ENCODE peak calls at places on chromosome 12, in seven cellular contexts. V is activated CD4-positive, alpha-beta T cell treated with anti-CD3 and anti-CD28 coated beads, Interleukin-2, amount 10 ng/mL, durations not matched to agents 7 days and 5 days; F is foreskin keratinocyte; I is RKO; G is posterior cingulate gyrus; L is NCI-H1105 treated with DMSO at 0.1 percent for 48 hours; T is AG04450. A is an unnamed sample.

GRCh38 chr12:7075518-7075917 is 15.0 kb downstream of the C1S start:
- DNase-seq in V (no peak), F (no peak), I (no peak), G (no peak), L (no peak), T (no peak), A (peak)

GRCh38 chr12:59651230-59651920 is 55.5 kb downstream of the SLC16A7 start:
- DNase-seq in V (no peak), F (peak), I (no peak), G (no peak), L (no peak), T (no peak), A (peak)

GRCh38 chr12:26791328-26791791 is 41.6 kb downstream of the ITPR2 start:
- DNase-seq in V (no peak), F (no peak), I (no peak), G (no peak), L (no peak), T (no peak), A (peak)

GRCh38 chr12:45343269-45344051 is 127.6 kb downstream of the ANO6 start:
- DNase-seq in V (no peak), F (peak), I (peak), G (no peak), L (no peak), T (no peak), A (peak)

GRCh38 chr12:109677323-109677722 is 36.3 kb upstream of the FAM222A start:
- DNase-seq in V (no peak), F (no peak), I (no peak), G (no peak), L (peak), T (no peak), A (no peak)

GRCh38 chr12:115975411-115975810 is 302.1 kb downstream of the MED13L start:
- DNase-seq in V (no peak), F (no peak), I (no peak), G (no peak), L (no peak), T (no peak), A (no peak)

GRCh38 chr12:1103051-1103450 is 112.0 kb downstream of the ERC1 start:
- DNase-seq in V (no peak), F (no peak), I (no peak), G (no peak), L (no peak), T (no peak), A (no peak)

GRCh38 chr12:3712209-3712992 is 40.5 kb downstream of the CRACR2A start:
- DNase-seq in V (no peak), F (no peak), I (no peak), G (no peak), L (no peak), T (no peak), A (no peak)

GRCh38 chr12:49665384-49665783 is 41.8 kb downstream of the FMNL3 start:
- DNase-seq in V (no peak), F (no peak), I (no peak), G (peak), L (no peak), T (no peak), A (no peak)

GRCh38 chr12:119005832-119006360 is 24.6 kb downstream of the SRRM4 start:
- DNase-seq in V (no peak), F (no peak), I (no peak), G (no peak), L (no peak), T (no peak), A (no peak)

GRCh38 chr12:130280226-130280625 is 57.5 kb upstream of the PIWIL1 start:
- DNase-seq in V (peak), F (no peak), I (peak), G (no peak), L (no peak), T (no peak), A (peak)

GRCh38 chr12:68011882-68012207 is 22.6 kb downstream of the IFNG-AS1 start:
- DNase-seq in V (no peak), F (no peak), I (no peak), G (no peak), L (no peak), T (no peak), A (peak)

GRCh38 chr12:20028033-20028432 is 340.3 kb upstream of the PDE3A start:
- DNase-seq in V (no peak), F (no peak), I (no peak), G (no peak), L (no peak), T (no peak), A (no peak)

A was measured in iris pigment epithelial cell.